ENCODE peak calls at places on chromosomes 1 and 21, in four cellular contexts. T is stomach, R is A549, Y is uterus. P is an unnamed sample.

GRCh38 chr1:7281821-7282220 is 489.3 kb upstream of the VAMP3 start:
- DNase-seq in R (no peak), Y (no peak), T (no peak), P (no peak)

GRCh38 chr1:41838266-41838665 is 80.5 kb downstream of the HIVEP3 start:
- DNase-seq in Y (no peak), R (no peak), T (no peak), P (no peak)

GRCh38 chr1:204225841-204226745 is 12.3 kb upstream of the GOLT1A start:
- DNase-seq in T (peak; percentile 65), Y (no peak), R (no peak), P (no peak)

GRCh38 chr1:184821658-184822057 is 67.0 kb upstream of the EDEM3 start:
- DNase-seq in R (no peak), T (no peak), Y (no peak), P (no peak)

GRCh38 chr1:28160677-28161328 is 15.7 kb downstream of the PTAFR start:
- DNase-seq in Y (peak; percentile 25), T (no peak), R (no peak), P (no peak)

GRCh38 chr1:109191377-109191776 is 22.3 kb upstream of the SARS1 start:
- DNase-seq in T (no peak), Y (no peak), R (no peak), P (no peak)

GRCh38 chr1:200323856-200324400 is 85.9 kb downstream of the ZNF281 start:
- DNase-seq in R (no peak), Y (no peak), T (no peak), P (no peak)

GRCh38 chr1:200490183-200490582 is 80.3 kb upstream of the ZNF281 start:
- DNase-seq in T (no peak), Y (no peak), R (no peak), P (no peak)

GRCh38 chr1:245222931-245223330 is 68.1 kb downstream of the KIF26B start:
- DNase-seq in R (no peak), T (no peak), Y (no peak), P (no peak)

GRCh38 chr1:27614048-27614624 is 10.2 kb upstream of the AHDC1 start:
- DNase-seq in T (no peak), R (no peak), Y (no peak), P (no peak)

GRCh38 chr1:48469616-48470500 is 2.1 kb downstream of the SPATA6 start:
- DNase-seq in T (peak; percentile 71), R (no peak), Y (peak; percentile 47), P (no peak)

GRCh38 chr1:241114699-241115233 is 242.2 kb downstream of the RGS7 start:
- DNase-seq in Y (no peak), R (no peak), T (no peak), P (no peak)

GRCh38 chr1:212110617-212111016 is 75.1 kb downstream of the DTL start:
- DNase-seq in R (no peak), T (peak; percentile 59), Y (no peak), P (no peak)

GRCh38 chr1:208241541-208241940 is 2.6 kb downstream of the PLXNA2 start:
- DNase-seq in T (no peak), Y (no peak), R (no peak), P (no peak)

GRCh38 chr1:83692524-83693336 is 306.2 kb downstream of the TTLL7 start:
- DNase-seq in Y (no peak), T (no peak), R (no peak), P (no peak)

GRCh38 chr1:154237880-154238506 is 17.2 kb downstream of the UBAP2L start:
- DNase-seq in R (no peak), Y (no peak), T (no peak), P (no peak)

GRCh38 chr1:9294910-9295636 is 2.4 kb downstream of the SPSB1 start:
- DNase-seq in T (no peak), R (peak; percentile 72), Y (no peak), P (no peak)

GRCh38 chr1:83113686-83114085 is 885.2 kb downstream of the TTLL7 start:
- DNase-seq in T (no peak), R (no peak), Y (no peak), P (no peak)

GRCh38 chr1:119647228-119647733 is 785 bp downstream of the ZNF697 start:
- DNase-seq in T (no peak), R (no peak), Y (peak; percentile 19), P (no peak)

GRCh38 chr1:108814343-108815125 is 42.4 kb downstream of the AKNAD1 start:
- DNase-seq in R (no peak), Y (peak; percentile 47), T (no peak), P (no peak)

GRCh38 chr1:41638086-41639024 is 153.9 kb upstream of the EDN2 start:
- DNase-seq in R (no peak), Y (no peak), T (no peak), P (no peak)

GRCh38 chr1:112196731-112197130 is 199.3 kb upstream of the CTTNBP2NL start:
- DNase-seq in T (no peak), Y (no peak), R (no peak), P (no peak)

GRCh38 chr1:232793944-232794343 is 11.3 kb upstream of the MAP10 start:
- DNase-seq in R (peak; percentile 31), Y (no peak), T (no peak), P (no peak)

GRCh38 chr1:39398278-39399010 is 93.0 kb upstream of the BMP8A start:
- DNase-seq in T (peak; percentile 59), Y (peak; percentile 50), R (peak; percentile 93), P (no peak)
- TF ChIP-seq POLR2A in T (no peak), Y (no peak), R (no peak), P (no peak)

GRCh38 chr1:19644761-19645543 is 841 bp downstream of the NBL1 start:
- DNase-seq in R (no peak), T (peak; percentile 42), Y (no peak), P (no peak)

GRCh38 chr1:19645544-19646252 is 1.6 kb downstream of the NBL1 start:
- DNase-seq in R (no peak), T (no peak), Y (no peak), P (no peak)

GRCh38 chr1:19646771-19647319 is 2.7 kb downstream of the NBL1 start:
- DNase-seq in R (no peak), T (no peak), Y (no peak), P (no peak)

GRCh38 chr1:19647643-19648042 is 3.5 kb downstream of the NBL1 start:
- DNase-seq in R (no peak), T (no peak), Y (no peak), P (no peak)

GRCh38 chr1:19646366-19646765 is 2.3 kb downstream of the NBL1 start:
- DNase-seq in R (peak; percentile 31), Y (no peak), T (peak; percentile 68), P (no peak)
- H3K4me1 ChIP-seq in R (peaks cover 36% of the 10 kb centered on the region), Y (peaks cover 5% of the 10 kb centered on the region), T (peaks cover 66% of the 10 kb centered on the region), P (peaks cover 63% of the 10 kb centered on the region)

DNA sequence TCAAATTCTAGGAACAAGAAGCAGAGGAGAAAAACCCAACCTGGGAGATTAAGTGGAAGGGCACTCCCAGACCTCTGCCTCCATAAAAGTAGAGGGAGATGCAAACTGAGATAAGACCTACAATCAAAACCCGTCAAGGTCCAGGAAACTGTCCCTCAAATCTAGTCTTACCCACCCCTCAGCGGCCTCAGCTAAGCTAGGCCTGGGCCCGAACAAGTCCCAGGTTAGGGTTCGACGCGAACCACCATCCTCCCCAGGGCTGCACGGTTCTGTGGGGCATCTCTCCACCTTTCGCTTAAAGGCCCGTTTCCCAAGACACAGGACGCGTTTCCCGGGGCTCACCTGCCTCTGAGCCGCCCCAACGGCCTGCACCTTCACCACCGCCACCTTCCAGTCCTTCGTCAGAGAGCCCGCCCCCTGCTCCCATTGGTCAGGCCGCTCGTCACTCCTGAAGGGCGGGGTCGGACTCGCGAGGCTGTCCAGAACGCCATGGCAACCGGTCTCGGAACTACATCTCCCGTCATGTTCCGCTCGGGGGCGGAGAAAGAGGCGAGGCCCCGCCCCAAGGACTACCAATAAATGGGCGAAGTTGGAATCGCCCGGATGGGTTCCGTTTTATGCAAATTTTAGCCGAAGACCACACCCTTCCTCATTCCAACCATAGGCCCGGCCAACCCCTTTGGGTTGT is at the start of gene CRYZL1:
- DNase-seq in R (peak; percentile 98), T (peak; percentile 100), Y (peak; percentile 100), P (peak; percentile 99)
- TF ChIP-seq POLR2A in R (peak; percentile 75), T (no peak), Y (peak; percentile 57), P (no peak)

DNA sequence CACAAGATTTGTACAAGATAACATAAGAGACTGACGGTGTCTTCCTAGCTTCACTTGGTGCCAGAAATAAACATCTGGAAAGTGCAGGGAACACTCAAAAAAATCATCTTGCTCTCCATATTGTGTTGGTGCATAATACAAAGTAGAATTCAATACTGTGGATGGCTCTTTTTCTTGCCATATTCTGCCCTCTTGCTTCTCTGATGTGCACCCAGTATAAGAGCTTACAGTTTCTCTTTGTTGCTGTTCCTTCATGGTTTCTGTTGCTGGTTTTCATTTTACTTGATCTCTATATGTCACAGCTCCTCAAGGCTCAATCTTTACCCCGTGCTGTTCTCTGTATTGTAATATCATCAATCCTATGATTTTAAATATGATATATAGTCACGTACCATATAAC is 528.5 kb upstream of the ZP4 start:
- DNase-seq in T (no peak), Y (no peak), R (no peak), P (no peak)
- H3K4me1 ChIP-seq in T (no peaks in the 10 kb centered on the region), Y (no peaks in the 10 kb centered on the region), R (no peaks in the 10 kb centered on the region), P (no peaks in the 10 kb centered on the region)

GRCh38 chr1:50970927-50971582 is 1.0 kb downstream of the CDKN2C start:
- DNase-seq in T (no peak), R (no peak), Y (no peak), P (no peak)

GRCh38 chr1:50970508-50970885 is 452 bp downstream of the CDKN2C start:
- DNase-seq in Y (no peak), R (no peak), T (no peak), P (no peak)

GRCh38 chr1:50968884-50969610 is 998 bp upstream of the CDKN2C start:
- DNase-seq in T (peak; percentile 56), Y (peak; percentile 35), R (peak; percentile 52), P (no peak)

GRCh38 chr1:50968021-50968883 is 1.8 kb upstream of the CDKN2C start:
- DNase-seq in R (peak; percentile 91), T (peak; percentile 91), Y (peak; percentile 89), P (peak; percentile 41)

GRCh38 chr1:50969611-50970507 is at the start of gene CDKN2C:
- DNase-seq in T (peak; percentile 59), Y (peak; percentile 86), R (peak; percentile 79), P (no peak)
- TF ChIP-seq POLR2A in T (no peak), Y (peak; percentile 80), R (no peak), P (peak; percentile 52)

DNA sequence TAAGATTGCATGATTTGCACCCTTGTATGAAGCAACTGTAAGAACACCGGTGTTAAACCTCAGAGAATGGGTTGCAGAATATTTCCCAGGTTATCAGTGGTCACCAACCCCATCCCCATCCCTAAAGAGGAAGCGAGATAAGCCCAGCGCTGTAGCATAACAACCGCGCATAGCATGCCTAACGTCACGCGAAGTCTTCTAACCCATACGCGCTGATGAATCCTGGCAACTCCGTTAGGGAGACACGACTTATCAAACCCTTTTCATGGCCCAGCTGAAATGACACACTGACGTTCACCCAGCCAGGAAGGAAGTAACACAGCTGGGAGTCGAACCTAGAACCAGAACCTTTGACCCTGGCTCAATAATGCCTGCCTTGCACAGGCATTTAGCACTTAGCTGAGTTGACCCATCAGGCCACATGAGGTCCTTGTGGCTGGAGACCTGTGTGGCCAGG is 24.2 kb downstream of the TMEM51 start:
- DNase-seq in Y (no peak), T (no peak), R (no peak), P (no peak)
- H3K4me1 ChIP-seq in Y (no peaks in the 10 kb centered on the region), T (peaks cover 84% of the 10 kb centered on the region), R (peaks cover 85% of the 10 kb centered on the region), P (peaks cover 81% of the 10 kb centered on the region)

DNA sequence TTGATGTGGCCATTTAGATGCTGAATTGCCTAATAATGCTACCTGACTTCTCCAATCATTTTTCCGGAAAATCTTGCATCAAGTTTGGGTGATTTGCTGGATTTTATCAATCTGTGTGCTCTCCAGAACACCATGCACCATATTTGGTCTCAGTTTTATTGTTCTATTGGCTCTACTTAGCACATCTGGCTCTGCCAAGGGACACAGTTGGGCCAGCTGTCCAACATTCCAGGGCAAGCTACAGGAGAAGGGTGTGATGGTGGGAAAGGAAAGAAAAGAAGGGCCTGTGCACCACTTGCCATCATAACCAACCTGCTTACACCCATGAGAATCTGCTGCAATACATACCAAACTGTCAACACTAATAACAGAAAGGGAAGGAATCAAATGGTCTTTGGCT is 90.2 kb upstream of the NFIA start:
- DNase-seq in R (no peak), Y (no peak), T (no peak), P (no peak)
- TF ChIP-seq POLR2A in R (no peak), Y (no peak), T (no peak), P (no peak)

P was measured in esophagus squamous epithelium.